ENCODE peak calls at places on chromosomes 5 and 9, in eight cellular contexts. C, H, X, Y, A, D, B and P are unnamed samples.

GRCh38 chr9:106019702-106020101 is 325.4 kb downstream of the TMEM38B start:
- DNase-seq in C (no peak), H (no peak), X (no peak), Y (no peak), A (no peak), D (peak), B (no peak), P (no peak)

GRCh38 chr9:105269593-105269992 is 25.1 kb downstream of the SLC44A1 start:
- DNase-seq in C (no peak), H (no peak), X (no peak), Y (no peak), A (no peak), D (no peak), B (no peak), P (no peak)

GRCh38 chr9:69176446-69177135 is 2.5 kb downstream of the TJP2 start:
- DNase-seq in C (no peak), H (no peak), X (no peak), Y (no peak), A (no peak), D (no peak), B (no peak), P (no peak)

GRCh38 chr5:119968690-119969089 is 339.3 kb downstream of the FAM170A start:
- DNase-seq in C (no peak), H (no peak), X (no peak), Y (no peak), A (no peak), D (no peak), B (no peak), P (no peak)

GRCh38 chr9:86494644-86495081 is 140.5 kb upstream of the TUT7 start:
- DNase-seq in C (no peak), H (peak), X (no peak), Y (no peak), A (peak), D (no peak), B (no peak), P (no peak)

GRCh38 chr9:113634597-113635515 is 171.3 kb downstream of the RGS3 start:
- DNase-seq in C (no peak), H (no peak), X (no peak), Y (no peak), A (peak), D (peak), B (no peak), P (no peak)

GRCh38 chr5:168136340-168136739 is 155.1 kb upstream of the WWC1 start:
- DNase-seq in C (no peak), H (no peak), X (no peak), Y (no peak), A (no peak), D (no peak), B (no peak), P (no peak)

GRCh38 chr9:95504053-95504963 is 12.5 kb downstream of the PTCH1 start:
- DNase-seq in C (no peak), H (no peak), X (peak), Y (peak), A (peak), D (peak), B (no peak), P (no peak)

GRCh38 chr5:117645400-117645799 is 1070.8 kb upstream of the SEMA6A start:
- DNase-seq in C (no peak), H (no peak), X (no peak), Y (no peak), A (no peak), D (no peak), B (no peak), P (no peak)

GRCh38 chr5:167294861-167295685 is 996.4 kb upstream of the WWC1 start:
- DNase-seq in C (no peak), H (peak), X (peak), Y (no peak), A (peak), D (peak), B (no peak), P (no peak)

GRCh38 chr5:172106511-172107356 is 81.3 kb downstream of the STK10 start:
- DNase-seq in C (peak), H (peak), X (peak), Y (peak), A (peak), D (peak), B (peak), P (peak)

GRCh38 chr9:16039103-16039987 is 486.5 kb downstream of the CCDC171 start:
- DNase-seq in C (no peak), H (no peak), X (no peak), Y (no peak), A (peak), D (peak), B (no peak), P (no peak)

GRCh38 chr5:88792144-88792840 is 90.7 kb downstream of the MEF2C start:
- DNase-seq in C (no peak), H (peak), X (no peak), Y (no peak), A (peak), D (no peak), B (no peak), P (no peak)

GRCh38 chr5:6705088-6705487 is 8.1 kb upstream of the TENT4A start:
- DNase-seq in C (no peak), H (no peak), X (no peak), Y (no peak), A (peak), D (no peak), B (no peak), P (no peak)

GRCh38 chr9:33239922-33240321 is at the start of gene SPINK4:
- DNase-seq in C (no peak), H (no peak), X (no peak), Y (peak), A (no peak), D (no peak), B (no peak), P (no peak)

GRCh38 chr5:143356855-143357254 is 46.6 kb downstream of the NR3C1 start:
- DNase-seq in C (no peak), H (no peak), X (no peak), Y (no peak), A (no peak), D (no peak), B (no peak), P (no peak)

GRCh38 chr9:120475341-120475740 is 104.6 kb downstream of the CDK5RAP2 start:
- DNase-seq in C (no peak), H (no peak), X (no peak), Y (no peak), A (no peak), D (no peak), B (no peak), P (no peak)

GRCh38 chr5:68225188-68225910 is 9.8 kb downstream of the PIK3R1 start:
- DNase-seq in C (no peak), H (no peak), X (peak), Y (peak), A (peak), D (no peak), B (no peak), P (no peak)

GRCh38 chr5:88644676-88645075 is 238.3 kb downstream of the MEF2C start:
- DNase-seq in C (no peak), H (no peak), X (no peak), Y (no peak), A (no peak), D (no peak), B (no peak), P (no peak)

GRCh38 chr5:91245074-91245452 is 138.1 kb downstream of the ARRDC3 start:
- DNase-seq in C (no peak), H (no peak), X (no peak), Y (peak), A (no peak), D (no peak), B (no peak), P (no peak)

GRCh38 chr9:22240619-22241018 is 206.0 kb upstream of the DMRTA1 start:
- DNase-seq in C (no peak), H (no peak), X (peak), Y (no peak), A (peak), D (no peak), B (no peak), P (no peak)

GRCh38 chr9:108567571-108567970 is 288.2 kb downstream of the ACTL7B start:
- DNase-seq in C (no peak), H (no peak), X (no peak), Y (no peak), A (no peak), D (no peak), B (no peak), P (no peak)

GRCh38 chr5:59462954-59463353 is 430.6 kb downstream of the PDE4D start:
- DNase-seq in C (no peak), H (no peak), X (no peak), Y (no peak), A (no peak), D (no peak), B (no peak), P (no peak)